ENCODE peak calls at places on chromosomes 13 and 19, in six cellular contexts. Q is heart left ventricle, P is right cardiac atrium, V is SK-N-SH, B is AG04450, Z is OCI-LY7. O is an unnamed sample.

GRCh38 chr19:10363789-10364281 is 16.5 kb downstream of the TYK2 start:
- DNase-seq in P (no peak), B (no peak), Q (no peak), Z (no peak), V (no peak), O (no peak)

GRCh38 chr19:54294539-54294938 is 13.6 kb upstream of the LILRB2 start:
- DNase-seq in V (no peak), B (no peak), Z (no peak), Q (no peak), P (no peak), O (no peak)

GRCh38 chr13:110618780-110619179 is 3.4 kb downstream of the NAXD start:
- DNase-seq in V (no peak), Q (no peak), B (no peak), P (no peak), Z (no peak), O (no peak)

GRCh38 chr19:1012334-1012733 is 8.6 kb downstream of the TMEM259 start:
- DNase-seq in P (no peak), Q (no peak), Z (no peak), V (no peak), B (no peak), O (no peak)

GRCh38 chr19:6041071-6041470 is 63.1 kb upstream of the RANBP3 start:
- DNase-seq in B (no peak), P (no peak), V (no peak), Q (no peak), Z (no peak), O (no peak)

GRCh38 chr13:51331354-51331861 is 8.1 kb upstream of the SERPINE3 start:
- DNase-seq in B (no peak), Z (no peak), V (no peak), P (no peak), Q (no peak), O (no peak)

GRCh38 chr19:10680545-10681135 is 20.6 kb upstream of the QTRT1 start:
- DNase-seq in P (no peak), V (no peak), Z (no peak), Q (peak; percentile 9), B (no peak), O (no peak)

GRCh38 chr13:50415428-50415827 is 400.2 kb downstream of the KCNRG start:
- DNase-seq in Q (no peak), Z (no peak), V (no peak), P (no peak), B (no peak), O (no peak)

GRCh38 chr13:109233293-109233692 is 553.1 kb downstream of the IRS2 start:
- DNase-seq in P (no peak), V (no peak), B (no peak), Q (no peak), Z (no peak), O (no peak)

GRCh38 chr13:33015791-33016323 is 366 bp upstream of the KL start:
- DNase-seq in Z (no peak), B (no peak), Q (no peak), V (no peak), P (no peak), O (no peak)

GRCh38 chr13:82438320-82438719 is 1444.0 kb downstream of the SLITRK1 start:
- DNase-seq in V (no peak), B (no peak), P (no peak), Q (no peak), Z (no peak), O (no peak)

GRCh38 chr13:114123876-114124275 is 8.5 kb downstream of the RASA3 start:
- DNase-seq in Z (no peak), B (no peak), Q (no peak), V (no peak), P (no peak), O (no peak)

GRCh38 chr19:310781-311496 is 19.7 kb upstream of the PLPP2 start:
- DNase-seq in Z (no peak), Q (no peak), P (no peak), B (no peak), V (peak; percentile 15), O (no peak)

GRCh38 chr13:94630858-94631257 is 29.2 kb downstream of the GPR180 start:
- DNase-seq in V (no peak), P (no peak), Z (no peak), B (no peak), Q (no peak), O (no peak)

GRCh38 chr19:32459199-32459865 is 53.8 kb downstream of the DPY19L3 start:
- DNase-seq in Q (no peak), B (no peak), P (no peak), Z (no peak), V (no peak), O (no peak)

GRCh38 chr13:62324842-62325241 is 909.2 kb upstream of the PCDH20 start:
- DNase-seq in Q (no peak), B (no peak), P (no peak), Z (no peak), V (no peak), O (no peak)

GRCh38 chr19:18980432-18981020 is 39.5 kb upstream of the HOMER3 start:
- DNase-seq in Q (no peak), P (no peak), V (no peak), Z (no peak), B (no peak), O (no peak)

GRCh38 chr19:40702337-40703012 is 12.0 kb upstream of the NUMBL start:
- DNase-seq in V (no peak), Z (no peak), P (peak; percentile 36), Q (peak; percentile 65), B (no peak), O (peak; percentile 91)

GRCh38 chr13:73984949-73985691 is 149.1 kb downstream of the KLF12 start:
- DNase-seq in P (peak; percentile 53), V (no peak), Z (no peak), B (no peak), Q (peak; percentile 59), O (no peak)

GRCh38 chr19:17718988-17719711 is at the start of gene MAP1S:
- DNase-seq in P (peak; percentile 71), B (no peak), V (peak; percentile 98), Q (peak; percentile 67), Z (peak; percentile 81), O (peak; percentile 86)

GRCh38 chr13:51237887-51238286 is 15.7 kb downstream of the FAM124A start:
- DNase-seq in P (no peak), B (no peak), V (no peak), Q (no peak), Z (peak; percentile 23), O (no peak)

GRCh38 chr13:89520468-89520867 is 1827.0 kb upstream of the MIR17HG start:
- DNase-seq in B (no peak), P (no peak), Q (no peak), V (no peak), Z (no peak), O (no peak)

GRCh38 chr19:30284885-30285284 is 87.3 kb upstream of the ZNF536 start:
- DNase-seq in P (no peak), B (no peak), Z (no peak), Q (no peak), V (no peak), O (no peak)

GRCh38 chr13:59545007-59545406 is 618.7 kb downstream of the DIAPH3 start:
- DNase-seq in P (no peak), V (no peak), Q (no peak), B (no peak), Z (no peak), O (peak; percentile 10)

GRCh38 chr13:50026788-50027473 is 11.7 kb downstream of the KCNRG start:
- DNase-seq in B (no peak), Q (no peak), Z (peak; percentile 57), P (no peak), V (no peak), O (no peak)

GRCh38 chr13:112983428-112984196 is 14.6 kb downstream of the MCF2L start:
- DNase-seq in B (no peak), P (peak; percentile 63), Q (peak; percentile 84), V (peak; percentile 90), Z (no peak), O (peak; percentile 40)

GRCh38 chr19:5814123-5814839 is 9.4 kb downstream of the NRTN start:
- DNase-seq in Z (no peak), V (no peak), B (no peak), P (no peak), Q (no peak), O (no peak)

DNA sequence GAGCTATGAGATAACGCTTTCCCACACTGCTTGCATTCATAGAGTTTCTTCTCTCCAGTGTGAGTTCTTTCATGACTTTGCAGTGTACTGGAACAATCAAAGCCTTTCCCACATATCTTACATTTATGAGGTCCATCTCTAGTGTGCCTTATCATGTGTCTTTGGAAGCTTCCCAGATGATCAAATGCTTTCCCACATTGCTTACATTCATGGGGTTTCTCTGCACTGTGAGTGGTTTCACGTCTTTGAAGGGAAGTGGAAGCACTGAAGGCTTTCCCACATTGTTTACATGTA is 14.9 kb upstream of the ZNF442 start:
- DNase-seq in Q (no peak), B (no peak), Z (no peak), V (no peak), P (no peak), O (no peak)
- H3K9me3 ChIP-seq in Q (no peaks in the 10 kb centered on the region), B (peaks cover 35% of the 10 kb centered on the region), Z (no peaks in the 10 kb centered on the region), V (peaks cover 5% of the 10 kb centered on the region), P (peaks cover 3% of the 10 kb centered on the region), O (no peaks in the 10 kb centered on the region)

GRCh38 chr19:52022193-52022592 is 6.0 kb downstream of the ZNF614 start:
- DNase-seq in Q (no peak), V (no peak), B (no peak), P (no peak), Z (no peak), O (no peak)
- H3K9me3 ChIP-seq in Q (no peaks in the 10 kb centered on the region), V (no peaks in the 10 kb centered on the region), B (peaks cover 36% of the 10 kb centered on the region), P (peaks cover 6% of the 10 kb centered on the region), Z (peaks cover 20% of the 10 kb centered on the region), O (peaks cover 3% of the 10 kb centered on the region)

GRCh38 chr19:11856568-11857264 is 8.2 kb downstream of the ZNF439 start:
- DNase-seq in Z (no peak), Q (no peak), V (no peak), B (no peak), P (no peak), O (no peak)

GRCh38 chr19:11848594-11849263 is at the start of gene ZNF439:
- DNase-seq in B (peak; percentile 18), Q (peak; percentile 92), V (peak; percentile 95), Z (peak; percentile 97), P (peak; percentile 93), O (peak; percentile 94)

GRCh38 chr19:11848200-11848593 is 329 bp upstream of the ZNF439 start:
- DNase-seq in Z (no peak), P (no peak), B (no peak), V (peak; percentile 7), Q (no peak), O (no peak)

GRCh38 chr19:11849264-11849615 is 714 bp downstream of the ZNF439 start:
- DNase-seq in Q (no peak), Z (peak; percentile 79), P (no peak), B (no peak), V (no peak), O (no peak)

GRCh38 chr19:11853358-11853757 is 4.8 kb downstream of the ZNF439 start:
- DNase-seq in Z (no peak), B (no peak), Q (no peak), V (no peak), P (no peak), O (no peak)
- H3K9me3 ChIP-seq in Z (no peaks in the 10 kb centered on the region), B (peaks cover 24% of the 10 kb centered on the region), Q (no peaks in the 10 kb centered on the region), V (no peaks in the 10 kb centered on the region), P (no peaks in the 10 kb centered on the region), O (no peaks in the 10 kb centered on the region)

DNA sequence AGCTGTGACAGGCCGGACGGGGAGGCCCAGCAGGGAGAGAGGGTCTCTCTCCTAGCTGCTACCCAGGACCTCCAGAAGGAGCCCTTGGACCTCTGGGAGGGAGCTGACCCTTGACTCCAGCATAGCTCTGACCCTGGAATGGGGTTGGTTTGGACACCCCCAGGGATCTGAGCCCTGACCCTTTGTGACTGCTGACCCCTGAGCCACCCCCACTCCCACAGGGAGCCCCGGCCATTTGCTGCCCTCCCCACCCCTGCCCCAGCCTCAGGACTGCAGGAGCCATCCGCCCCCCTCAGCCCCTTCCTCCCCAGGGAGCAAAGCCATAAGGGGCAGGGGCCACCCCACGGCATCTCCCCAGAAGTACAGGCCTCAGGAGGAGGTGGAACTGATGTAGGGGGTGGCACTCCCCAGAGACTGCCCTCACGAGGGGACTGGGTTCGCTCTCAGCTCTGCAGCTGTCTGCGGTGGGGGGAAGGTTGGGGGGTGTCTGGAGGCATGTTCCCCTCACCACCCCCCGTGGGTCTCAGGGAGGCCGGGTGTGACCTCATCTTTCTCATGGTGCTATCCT is 7.0 kb downstream of the COX6B2 start:
- DNase-seq in Z (no peak), P (no peak), V (no peak), Q (no peak), B (no peak), O (no peak)
- H3K9me3 ChIP-seq in Z (no peaks in the 10 kb centered on the region), P (no peaks in the 10 kb centered on the region), V (no peaks in the 10 kb centered on the region), Q (no peaks in the 10 kb centered on the region), B (no peaks in the 10 kb centered on the region), O (no peaks in the 10 kb centered on the region)